ENCODE peak calls at places on chromosomes 3 and 15, in five cellular contexts. D is adrenal gland, Z is mucosa of descending colon, I is neural progenitor cell, C is uterus. M is an unnamed sample.

GRCh38 chr3:65233561-65233960 is 545.8 kb upstream of the ADAMTS9 start:
- DNase-seq in D (no peak), Z (no peak), I (no peak), C (no peak), M (no peak)

GRCh38 chr15:89551502-89551901 is 23.8 kb upstream of the TICRR start:
- DNase-seq in D (no peak), Z (no peak), I (no peak), C (no peak), M (no peak)

GRCh38 chr3:183082355-183082915 is 16.9 kb downstream of the MCCC1 start:
- DNase-seq in D (no peak), Z (no peak), I (no peak), C (no peak), M (no peak)

GRCh38 chr3:122918576-122919290 is 108.8 kb downstream of the SEMA5B start:
- DNase-seq in D (no peak), Z (no peak), I (peak; percentile 25), C (no peak), M (no peak)

GRCh38 chr3:122948398-122948797 is 79.2 kb downstream of the SEMA5B start:
- DNase-seq in D (no peak), Z (no peak), I (peak; percentile 21), C (no peak), M (no peak)

GRCh38 chr3:64300790-64301423 is 75.6 kb upstream of the PRICKLE2 start:
- DNase-seq in D (no peak), Z (no peak), I (no peak), C (no peak), M (no peak)

GRCh38 chr3:50587806-50588758 is 18.8 kb downstream of the HEMK1 start:
- DNase-seq in D (no peak), Z (peak; percentile 50), I (no peak), C (no peak), M (no peak)

GRCh38 chr15:48102167-48102566 is 18.6 kb upstream of the SLC24A5 start:
- DNase-seq in D (no peak), Z (no peak), I (no peak), C (no peak), M (no peak)

GRCh38 chr3:151795276-151795675 is 18.6 kb upstream of the AADAC start:
- DNase-seq in D (no peak), Z (no peak), I (no peak), C (no peak), M (no peak)

GRCh38 chr3:105553851-105554250 is 187.1 kb downstream of the ALCAM start:
- DNase-seq in D (no peak), Z (no peak), I (no peak), C (no peak), M (no peak)

GRCh38 chr3:189941679-189942078 is 179.0 kb downstream of the P3H2 start:
- DNase-seq in D (no peak), Z (no peak), I (no peak), C (no peak), M (no peak)

GRCh38 chr3:161014997-161015749 is 90.0 kb downstream of the B3GALNT1 start:
- DNase-seq in D (no peak), Z (no peak), I (peak; percentile 11), C (no peak), M (no peak)

GRCh38 chr3:185362850-185363661 is at the start of gene MAP3K13:
- DNase-seq in D (peak; percentile 88), Z (peak; percentile 55), I (peak; percentile 94), C (peak; percentile 82), M (peak; percentile 69)

GRCh38 chr3:37935290-37935668 is 55.3 kb upstream of the VILL start:
- DNase-seq in D (no peak), Z (no peak), I (no peak), C (no peak), M (no peak)

GRCh38 chr3:197398301-197398878 is 100.0 kb upstream of the DLG1 start:
- DNase-seq in D (no peak), Z (no peak), I (no peak), C (no peak), M (no peak)

GRCh38 chr3:52606373-52607085 is 70.1 kb downstream of the UQCC5 start:
- DNase-seq in D (peak; percentile 48), Z (no peak), I (no peak), C (no peak), M (peak; percentile 59)

GRCh38 chr15:98282656-98283332 is 322.3 kb downstream of the ARRDC4 start:
- DNase-seq in D (no peak), Z (no peak), I (no peak), C (no peak), M (no peak)

GRCh38 chr3:64971584-64971983 is 283.8 kb upstream of the ADAMTS9 start:
- DNase-seq in D (no peak), Z (no peak), I (no peak), C (no peak), M (no peak)

DNA sequence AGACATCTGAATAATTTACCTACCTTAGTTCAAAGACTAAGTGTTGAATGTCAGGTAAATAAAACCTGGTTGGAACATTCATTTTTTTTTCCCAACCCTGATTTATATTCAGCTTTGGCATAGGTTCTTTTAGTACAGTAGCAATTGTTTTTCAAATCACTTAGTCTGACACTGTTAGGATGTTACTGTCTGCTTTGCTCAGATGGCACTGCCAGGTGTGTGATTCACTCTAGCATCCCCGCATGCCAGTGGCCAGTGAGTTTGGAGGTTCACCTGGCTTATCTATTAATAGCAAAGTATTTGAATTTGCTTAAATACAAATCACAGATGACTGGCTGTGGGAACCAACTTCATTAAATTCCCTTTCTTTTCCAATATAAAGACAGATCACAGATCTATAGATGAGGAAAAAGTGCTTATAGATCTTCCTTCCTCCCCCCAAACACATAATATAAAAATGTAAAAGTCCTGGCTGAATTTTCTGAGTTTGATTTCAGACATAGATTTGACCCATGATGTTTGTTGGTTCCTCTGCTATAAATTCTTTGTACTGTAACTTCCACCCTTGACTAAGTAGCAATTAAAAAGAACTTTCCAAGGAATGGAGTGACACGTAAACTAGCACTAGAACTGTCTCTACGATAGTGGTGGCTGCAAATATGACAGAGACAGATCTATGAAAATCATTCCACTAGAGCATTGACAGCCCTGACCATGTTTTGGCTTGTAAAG is 3.9 kb downstream of the THBS1 start:
- DNase-seq in D (no peak), Z (no peak), I (no peak), C (no peak), M (no peak)
- H3K36me3 ChIP-seq in D (peaks cover 68% of the 10 kb centered on the region), Z (no peaks in the 10 kb centered on the region), I (no peaks in the 10 kb centered on the region), C (no peaks in the 10 kb centered on the region), M (peaks cover 4% of the 10 kb centered on the region)

GRCh38 chr3:126945171-126945721 is 37.7 kb upstream of the PLXNA1 start:
- DNase-seq in D (no peak), Z (no peak), I (no peak), C (no peak), M (no peak)
- TF ChIP-seq CTCF in D (no peak), Z (no peak), I (peak; percentile 22), C (no peak), M (no peak)

GRCh38 chr3:25428950-25429349 is 887 bp downstream of the RARB start:
- DNase-seq in D (no peak), Z (no peak), I (no peak), C (no peak), M (no peak)

GRCh38 chr3:25426408-25426807 is 1.7 kb upstream of the RARB start:
- DNase-seq in D (no peak), Z (no peak), I (peak; percentile 53), C (no peak), M (no peak)

GRCh38 chr3:25429441-25429907 is 1.4 kb downstream of the RARB start:
- DNase-seq in D (no peak), Z (no peak), I (no peak), C (no peak), M (no peak)

GRCh38 chr3:25427155-25428002 is 684 bp upstream of the RARB start:
- DNase-seq in D (no peak), Z (no peak), I (no peak), C (no peak), M (no peak)

DNA sequence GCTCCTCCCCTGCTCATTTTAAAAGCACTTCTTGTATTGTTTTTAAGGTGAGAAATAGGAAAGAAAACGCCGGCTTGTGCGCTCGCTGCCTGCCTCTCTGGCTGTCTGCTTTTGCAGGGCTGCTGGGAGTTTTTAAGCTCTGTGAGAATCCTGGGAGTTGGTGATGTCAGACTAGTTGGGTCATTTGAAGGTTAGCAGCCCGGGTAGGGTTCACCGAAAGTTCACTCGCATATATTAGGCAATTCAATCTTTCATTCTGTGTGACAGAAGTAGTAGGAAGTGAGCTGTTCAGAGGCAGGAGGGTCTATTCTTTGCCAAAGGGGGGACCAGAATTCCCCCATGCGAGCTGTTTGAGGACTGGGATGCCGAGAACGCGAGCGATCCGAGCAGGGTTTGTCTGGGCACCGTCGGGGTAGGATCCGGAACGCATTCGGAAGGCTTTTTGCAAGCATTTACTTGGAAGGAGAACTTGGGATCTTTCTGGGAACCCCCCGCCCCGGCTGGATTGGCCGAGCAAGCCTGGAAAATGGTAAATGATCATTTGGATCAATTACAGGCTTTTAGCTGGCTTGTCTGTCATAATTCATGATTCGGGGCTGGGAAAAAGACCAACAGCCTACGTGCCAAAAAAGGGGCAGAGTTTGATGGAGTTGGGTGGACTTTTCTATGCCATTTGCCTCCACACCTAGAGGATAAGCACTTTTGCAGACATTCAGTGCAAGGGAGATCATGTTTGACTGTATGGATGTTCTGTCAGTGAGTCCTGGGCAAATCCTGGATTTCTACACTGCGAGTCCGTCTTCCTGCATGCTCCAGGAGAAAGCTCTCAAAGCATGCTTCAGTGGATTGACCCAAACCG is at the start of gene RARB:
- DNase-seq in D (peak; percentile 79), Z (no peak), I (peak; percentile 73), C (peak; percentile 89), M (peak; percentile 64)
- H3K4me3 ChIP-seq in D (no peak within 1 kb of the TSS), Z (no peak within 1 kb of the TSS), I (peak within 1 kb of the TSS; percentile 51), C (peak within 1 kb of the TSS; percentile 66), M (peak within 1 kb of the TSS; percentile 61)

GRCh38 chr15:81302605-81303204 is 21.2 kb downstream of the STARD5 start:
- DNase-seq in D (no peak), Z (no peak), I (no peak), C (no peak), M (no peak)
- H3K36me3 ChIP-seq in D (peaks cover 8% of the 10 kb centered on the region), Z (no peaks in the 10 kb centered on the region), I (no peaks in the 10 kb centered on the region), C (no peaks in the 10 kb centered on the region), M (no peaks in the 10 kb centered on the region)

GRCh38 chr3:162147996-162148395 is 651.4 kb downstream of the OTOL1 start:
- DNase-seq in D (no peak), Z (no peak), I (no peak), C (no peak), M (no peak)

DNA sequence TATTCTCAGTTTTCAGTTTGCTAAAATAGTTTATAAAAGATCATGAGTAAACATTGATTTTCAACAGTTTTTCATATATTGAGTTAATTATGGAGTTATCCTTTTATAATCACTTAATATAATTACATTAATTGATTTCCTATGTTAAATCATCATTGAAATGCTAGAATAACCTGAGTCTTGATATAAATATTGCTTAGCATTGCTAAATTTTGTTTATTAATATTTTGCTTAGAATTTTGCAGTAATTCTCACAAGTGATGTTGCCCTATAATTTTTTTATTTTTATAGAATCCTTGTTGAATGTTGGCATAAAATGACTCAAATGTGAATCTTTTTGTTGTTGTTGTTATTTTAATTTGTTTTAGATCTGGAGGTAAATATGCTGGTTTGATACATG is 654.2 kb downstream of the OTOL1 start:
- DNase-seq in D (no peak), Z (no peak), I (no peak), C (no peak), M (no peak)
- TF ChIP-seq CTCF in D (no peak), Z (no peak), I (no peak), C (no peak), M (no peak)